ENCODE peak calls at places on chromosomes 4 and X, in four cellular contexts. Z, V, Y and K are unnamed samples.
A peak's percentile ranks its signal among the peaks of the same experiment; 100 is the strongest.

GRCh38 chr4:118716304-118716703 is 31.1 kb downstream of the METTL14 start:
- DNase-seq in V (no peak), Y (no peak), Z (no peak), K (no peak)

GRCh38 chr4:37517326-37517725 is 168.8 kb downstream of the RELL1 start:
- DNase-seq in Z (no peak), Y (no peak), V (no peak), K (no peak)

GRCh38 chr4:178165251-178165650 is 723.0 kb upstream of the AGA start:
- DNase-seq in V (no peak), Z (no peak), Y (no peak), K (no peak)

GRCh38 chrX:100447563-100448397 is 37.7 kb upstream of the PCDH19 start:
- DNase-seq in Z (no peak), V (peak; percentile 31), Y (peak; percentile 61), K (peak; percentile 22)

GRCh38 chrX:2960861-2961515 is 31.8 kb upstream of the ARSD start:
- DNase-seq in V (no peak), Z (no peak), Y (no peak), K (no peak)

GRCh38 chr4:39712819-39713607 is 15.1 kb downstream of the UBE2K start:
- DNase-seq in Y (no peak), V (no peak), Z (no peak), K (no peak)

GRCh38 chr4:121736735-121737351 is 28.1 kb downstream of the SMIM43 start:
- DNase-seq in Y (peak; percentile 45), V (peak; percentile 54), Z (no peak), K (no peak)

GRCh38 chr4:153153339-153153851 is 50.8 kb upstream of the TRIM2 start:
- DNase-seq in Z (no peak), V (no peak), Y (peak; percentile 87), K (no peak)

GRCh38 chrX:107823456-107823855 is 2.2 kb upstream of the MID2 start:
- DNase-seq in V (no peak), Y (no peak), Z (no peak), K (no peak)

GRCh38 chr4:138460477-138460876 is 218.3 kb upstream of the SLC7A11 start:
- DNase-seq in Y (no peak), V (no peak), Z (no peak), K (no peak)

GRCh38 chrX:18099745-18100144 is 120.9 kb downstream of the BEND2 start:
- DNase-seq in V (no peak), Z (no peak), Y (no peak), K (no peak)

GRCh38 chrX:152817082-152817744 is 13.3 kb downstream of the CETN2 start:
- DNase-seq in Y (peak; percentile 43), Z (no peak), V (no peak), K (no peak)

GRCh38 chr4:12145106-12145505 is 716.4 kb upstream of the HS3ST1 start:
- DNase-seq in Z (no peak), Y (no peak), V (no peak), K (no peak)

GRCh38 chr4:67539830-67540229 is 5.5 kb downstream of the CENPC start:
- DNase-seq in Y (no peak), Z (no peak), V (no peak), K (no peak)

GRCh38 chrX:6169407-6169806 is 59.3 kb downstream of the NLGN4X start:
- DNase-seq in Z (no peak), Y (no peak), V (no peak), K (no peak)

GRCh38 chrX:154358011-154358410 is 16.4 kb downstream of the FLNA start:
- DNase-seq in V (no peak), Z (no peak), Y (no peak), K (no peak)

GRCh38 chrX:20244936-20245335 is 21.8 kb downstream of the RPS6KA3 start:
- DNase-seq in Y (no peak), V (no peak), Z (no peak), K (no peak)

GRCh38 chr4:97593248-97593647 is 550.0 kb downstream of the STPG2 start:
- DNase-seq in V (no peak), Y (peak; percentile 0), Z (no peak), K (no peak)

GRCh38 chrX:152131525-152131924 is 6.9 kb downstream of the MAGEA10 start:
- DNase-seq in V (no peak), Y (no peak), Z (no peak), K (no peak)

GRCh38 chrX:110692876-110693275 is 102.7 kb downstream of the CHRDL1 start:
- DNase-seq in Y (no peak), Z (no peak), V (no peak), K (no peak)

GRCh38 chr4:168656055-168656660 is 159.3 kb downstream of the PALLD start:
- DNase-seq in V (no peak), Y (no peak), Z (no peak), K (no peak)

GRCh38 chrX:15475486-15475885 is 17.6 kb downstream of the PIR start:
- DNase-seq in Y (no peak), Z (no peak), V (no peak), K (no peak)

GRCh38 chr4:15410750-15411149 is 17.1 kb upstream of the C1QTNF7 start:
- DNase-seq in Z (no peak), V (no peak), Y (peak; percentile 23), K (no peak)
- TF ChIP-seq SIN3A in Z (no peak), V (no peak), Y (no peak), K (no peak)

GRCh38 chr4:3522651-3523050 is 9.6 kb downstream of the LRPAP1 start:
- DNase-seq in V (no peak), Y (no peak), Z (no peak), K (no peak)
- H3K36me3 ChIP-seq in V (peaks cover 24% of the 10 kb centered on the region), Y (peaks cover 77% of the 10 kb centered on the region), Z (peaks cover 37% of the 10 kb centered on the region), K (no peaks in the 10 kb centered on the region)

DNA sequence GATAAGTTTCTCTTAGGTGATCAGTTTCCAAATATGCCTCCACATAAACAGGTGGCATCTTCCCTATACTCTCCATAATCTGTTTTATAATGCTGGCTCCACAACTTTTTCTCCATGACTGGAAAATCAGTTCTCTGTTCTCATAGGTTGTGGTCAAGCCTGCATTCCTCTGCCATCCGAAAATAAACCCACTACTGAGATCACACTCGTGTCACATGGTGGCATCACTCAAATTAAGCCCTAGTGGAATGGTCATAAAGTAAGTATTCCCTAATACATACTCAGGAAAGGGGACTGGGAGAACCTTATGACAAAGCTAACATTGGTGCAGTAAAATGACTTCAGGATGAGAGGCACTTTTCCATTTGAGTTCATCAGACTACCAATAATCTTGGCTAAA is 37.6 kb downstream of the MAGED4B start:
- DNase-seq in Y (no peak), V (no peak), Z (no peak), K (no peak)
- TF ChIP-seq SIN3A in Y (no peak), V (no peak), Z (no peak), K (no peak)

GRCh38 chr4:8463811-8464210 is 23.2 kb downstream of the TRMT44 start:
- DNase-seq in V (no peak), Y (no peak), Z (no peak), K (no peak)
- H3K36me3 ChIP-seq in V (peaks cover 7% of the 10 kb centered on the region), Y (peaks cover 63% of the 10 kb centered on the region), Z (peaks cover 7% of the 10 kb centered on the region), K (no peaks in the 10 kb centered on the region)